ENCODE peak calls at places on chromosomes 13 and 19, in eight cellular contexts. C, S, K, X, E, F, G and I are unnamed samples.

GRCh38 chr19:33227242-33227650 is 1.6 kb upstream of the SLC7A10 start:
- DNase-seq in C (no peak), S (no peak), K (peak), X (no peak), E (no peak), F (no peak), G (no peak), I (peak)

GRCh38 chr19:8393871-8394250 is 3.7 kb downstream of the RAB11B start:
- DNase-seq in C (no peak), S (no peak), K (no peak), X (peak), E (no peak), F (no peak), G (no peak), I (no peak)

GRCh38 chr19:12985049-12985776 is 10.1 kb upstream of the NFIX start:
- DNase-seq in C (peak), S (peak), K (peak), X (peak), E (no peak), F (no peak), G (peak), I (no peak)

GRCh38 chr19:18674616-18675015 is 8.9 kb upstream of the CRTC1 start:
- DNase-seq in C (no peak), S (no peak), K (peak), X (no peak), E (no peak), F (no peak), G (no peak), I (no peak)

GRCh38 chr19:10074153-10074552 is 12.0 kb upstream of the SHFL start:
- DNase-seq in C (peak), S (no peak), K (no peak), X (no peak), E (no peak), F (no peak), G (no peak), I (no peak)

GRCh38 chr13:101673360-101674105 is 221.1 kb downstream of the ITGBL1 start:
- DNase-seq in C (no peak), S (no peak), K (no peak), X (no peak), E (no peak), F (no peak), G (no peak), I (no peak)

GRCh38 chr13:95002968-95003813 is 290.8 kb upstream of the SOX21 start:
- DNase-seq in C (no peak), S (peak), K (no peak), X (no peak), E (no peak), F (no peak), G (no peak), I (peak)

GRCh38 chr19:37867831-37868230 is 38.6 kb downstream of the WDR87 start:
- DNase-seq in C (no peak), S (no peak), K (no peak), X (no peak), E (no peak), F (peak), G (no peak), I (no peak)

GRCh38 chr19:32396046-32396652 is 9.4 kb upstream of the DPY19L3 start:
- DNase-seq in C (no peak), S (no peak), K (no peak), X (no peak), E (no peak), F (no peak), G (no peak), I (no peak)

GRCh38 chr13:78660130-78660857 is 1.3 kb upstream of the OBI1 start:
- DNase-seq in C (peak), S (peak), K (no peak), X (no peak), E (no peak), F (no peak), G (no peak), I (no peak)

GRCh38 chr13:21359855-21360254 is 99.2 kb downstream of the ZDHHC20 start:
- DNase-seq in C (no peak), S (no peak), K (no peak), X (no peak), E (no peak), F (no peak), G (no peak), I (no peak)

GRCh38 chr13:107222619-107223018 is 654.7 kb upstream of the ARGLU1 start:
- DNase-seq in C (no peak), S (no peak), K (no peak), X (no peak), E (no peak), F (no peak), G (no peak), I (no peak)

GRCh38 chr19:18173572-18174294 is at the start of gene IFI30:
- DNase-seq in C (peak), S (peak), K (peak), X (peak), E (no peak), F (no peak), G (peak), I (no peak)

GRCh38 chr13:59787679-59788078 is 376.0 kb downstream of the DIAPH3 start:
- DNase-seq in C (no peak), S (no peak), K (no peak), X (no peak), E (no peak), F (no peak), G (no peak), I (no peak)

GRCh38 chr19:33734913-33735312 is 61.8 kb upstream of the KCTD15 start:
- DNase-seq in C (no peak), S (peak), K (no peak), X (no peak), E (no peak), F (no peak), G (no peak), I (no peak)

GRCh38 chr19:6793411-6793810 is 20.9 kb downstream of the VAV1 start:
- DNase-seq in C (no peak), S (no peak), K (no peak), X (no peak), E (no peak), F (no peak), G (no peak), I (no peak)

GRCh38 chr13:92103673-92104296 is 705.4 kb downstream of the GPC5 start:
- DNase-seq in C (no peak), S (no peak), K (no peak), X (no peak), E (no peak), F (no peak), G (no peak), I (peak)

GRCh38 chr13:40026174-40026585 is 370.7 kb downstream of the COG6 start:
- DNase-seq in C (peak), S (no peak), K (no peak), X (no peak), E (no peak), F (no peak), G (no peak), I (no peak)

DNA sequence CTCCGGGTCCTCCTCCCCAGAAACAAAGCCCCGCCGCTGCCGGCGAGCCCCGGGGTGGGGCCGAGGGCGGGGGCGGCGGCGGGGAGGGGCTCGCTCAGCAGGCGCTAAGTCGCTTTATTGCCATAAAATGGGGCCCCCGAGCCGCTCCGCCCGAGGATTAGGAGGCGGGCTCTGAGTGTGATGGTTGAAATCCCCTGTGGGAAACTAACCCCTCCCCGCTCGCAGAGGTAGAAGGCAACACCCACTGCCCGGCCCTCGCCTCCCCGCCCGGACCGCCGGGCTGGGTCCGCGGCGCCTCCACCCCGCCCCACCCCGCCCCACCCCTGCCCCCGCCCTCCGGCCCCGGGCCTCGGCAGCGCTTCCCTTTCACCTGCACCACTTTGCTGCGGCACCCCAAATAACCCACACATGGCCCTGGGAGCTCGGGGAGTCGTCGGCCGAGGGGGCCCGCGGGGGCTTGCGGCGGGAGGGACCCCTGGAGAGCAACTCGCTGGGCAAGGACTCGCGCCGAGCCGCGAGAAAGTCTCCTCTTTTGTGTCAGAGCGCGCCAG is at the start of gene KLF12:
- DNase-seq in C (peak), S (peak), K (peak), X (peak), E (peak), F (peak), G (peak), I (peak)
- H3K4me3 ChIP-seq in C (peak), S (peak), K (peak), X (peak), E (peak), F (peak), G (peak), I (peak)

GRCh38 chr13:112161441-112162301 is 94.7 kb downstream of the SOX1 start:
- DNase-seq in C (no peak), S (no peak), K (no peak), X (no peak), E (no peak), F (no peak), G (peak), I (no peak)
- H3K4me3 ChIP-seq in C (no peak), S (no peak), K (no peak), X (no peak), E (no peak), F (no peak), G (no peak), I (no peak)

DNA sequence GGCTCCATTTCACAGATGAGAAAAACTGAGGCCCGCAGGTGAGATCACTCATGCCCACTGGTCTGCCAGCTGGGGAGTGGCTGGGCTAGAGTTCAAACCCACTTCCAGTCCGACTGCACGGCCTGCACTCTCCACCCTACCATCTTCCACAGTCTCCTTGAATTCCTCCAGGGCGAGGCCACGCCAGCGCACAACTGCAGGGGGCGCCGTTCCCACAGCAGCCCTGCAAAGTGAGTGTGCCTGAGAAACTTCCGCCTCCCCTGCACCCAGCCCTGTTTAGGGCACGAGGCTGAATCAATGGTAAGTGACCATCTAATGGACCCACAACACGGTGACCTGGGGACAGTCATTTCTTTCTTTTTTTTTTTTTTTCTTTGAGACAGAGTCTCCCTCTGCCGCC is 829 bp upstream of the ATCAY start:
- DNase-seq in C (no peak), S (no peak), K (no peak), X (no peak), E (no peak), F (no peak), G (no peak), I (no peak)
- H3K4me3 ChIP-seq in C (no peak), S (no peak), K (no peak), X (no peak), E (no peak), F (no peak), G (no peak), I (no peak)

GRCh38 chr19:49852631-49853126 is 1.7 kb downstream of the PTOV1 start:
- DNase-seq in C (no peak), S (no peak), K (no peak), X (no peak), E (no peak), F (no peak), G (no peak), I (no peak)
- H3K4me3 ChIP-seq in C (peak), S (no peak), K (peak), X (no peak), E (peak), F (peak), G (peak), I (peak)

GRCh38 chr19:17078920-17079709 is 3.5 kb downstream of the MYO9B start:
- DNase-seq in C (peak), S (no peak), K (no peak), X (no peak), E (no peak), F (no peak), G (no peak), I (no peak)

GRCh38 chr19:17080441-17080803 is 4.8 kb downstream of the MYO9B start:
- DNase-seq in C (no peak), S (no peak), K (no peak), X (no peak), E (no peak), F (no peak), G (no peak), I (no peak)

GRCh38 chr19:17081672-17082630 is 6.4 kb downstream of the MYO9B start:
- DNase-seq in C (no peak), S (peak), K (peak), X (no peak), E (no peak), F (no peak), G (peak), I (no peak)

GRCh38 chr19:17078038-17078919 is 2.7 kb downstream of the MYO9B start:
- DNase-seq in C (peak), S (no peak), K (no peak), X (no peak), E (no peak), F (no peak), G (no peak), I (no peak)

DNA sequence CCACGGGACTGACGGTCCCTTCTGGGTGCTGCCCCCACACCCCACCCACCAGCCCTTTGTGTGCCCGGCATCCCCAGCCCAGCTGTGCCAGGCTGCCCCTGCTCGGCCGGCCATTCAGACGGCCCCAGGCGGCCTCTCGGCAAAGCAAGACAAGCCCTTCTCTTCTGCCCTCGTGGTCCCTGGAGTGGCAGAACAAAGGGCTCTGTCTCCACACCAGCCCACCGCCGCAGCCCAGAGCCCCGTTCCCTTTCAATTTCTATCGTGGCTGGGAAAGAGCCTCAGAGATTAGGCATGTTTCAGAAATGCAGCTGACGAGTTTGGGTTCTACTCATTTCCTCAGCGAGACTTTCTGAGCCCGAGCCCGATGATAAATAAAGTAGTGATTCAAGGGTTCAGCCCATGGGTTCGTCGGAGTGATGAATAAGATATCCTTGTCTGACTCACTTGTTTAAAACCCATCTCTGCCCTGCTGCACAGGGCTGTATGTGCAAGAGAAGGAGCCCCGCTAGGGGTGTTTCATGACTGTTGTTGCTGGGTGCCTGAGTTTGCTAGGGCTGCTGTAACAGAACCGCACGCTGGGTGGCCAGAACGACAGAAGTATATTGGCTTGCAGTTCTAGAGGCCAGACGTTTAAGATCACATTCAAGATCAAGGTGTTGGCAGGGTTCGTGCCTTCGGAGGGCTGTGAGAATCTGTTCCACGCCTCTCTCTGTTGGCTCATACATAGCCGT is 4.3 kb downstream of the MYO9B start:
- DNase-seq in C (peak), S (peak), K (peak), X (peak), E (peak), F (peak), G (peak), I (peak)
- H3K4me3 ChIP-seq in C (peak), S (no peak), K (peak), X (no peak), E (peak), F (peak), G (peak), I (peak)

DNA sequence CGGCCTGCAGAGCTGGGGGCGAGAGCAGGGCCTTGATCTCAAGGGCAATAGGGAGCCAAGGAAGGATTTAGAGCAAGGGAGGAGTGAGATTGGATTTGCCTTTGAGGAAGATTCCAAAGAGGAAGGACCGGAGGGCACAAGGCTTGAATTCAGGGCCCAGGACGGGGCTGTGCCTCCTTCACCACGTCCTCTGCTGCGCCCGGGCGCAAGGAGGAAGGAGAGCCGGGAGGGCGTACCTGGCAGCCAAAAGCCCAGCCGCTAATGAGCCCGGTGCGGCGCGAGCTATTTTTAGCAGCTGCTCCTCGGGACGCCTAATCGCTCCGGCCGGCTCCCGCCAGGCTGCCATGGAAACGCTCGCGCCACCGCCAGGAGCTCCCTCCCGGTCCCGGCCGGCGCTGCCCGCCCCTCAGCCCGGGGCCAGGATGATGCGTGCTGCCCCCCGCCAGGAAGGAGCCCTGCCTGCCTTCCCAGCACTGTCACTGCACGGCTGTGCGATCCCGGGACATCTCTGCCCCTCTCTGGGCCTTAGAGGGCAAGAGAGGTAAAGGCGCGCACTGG is 31.3 kb downstream of the TINCR start:
- DNase-seq in C (no peak), S (peak), K (peak), X (peak), E (peak), F (no peak), G (no peak), I (peak)
- H3K4me3 ChIP-seq in C (no peak), S (no peak), K (no peak), X (no peak), E (peak), F (no peak), G (no peak), I (peak)